ENCODE peak calls at places on chromosomes 13 and 19, in four cellular contexts. W is CD4-positive, alpha-beta T cell; U is ascending aorta; R is A549. K is an unnamed sample.

GRCh38 chr13:49926019-49926418 is 10.1 kb downstream of the SPRYD7 start:
- DNase-seq in R (no peak), U (no peak), W (no peak), K (no peak)

GRCh38 chr13:107375701-107376350 is 807.9 kb upstream of the ARGLU1 start:
- DNase-seq in R (no peak), W (no peak), U (no peak), K (no peak)

GRCh38 chr13:73477441-73477840 is 418.6 kb downstream of the KLF5 start:
- DNase-seq in R (no peak), U (no peak), W (no peak), K (no peak)

GRCh38 chr19:18204394-18205179 is 745 bp upstream of the RAB3A start:
- DNase-seq in U (peak), W (peak), R (no peak), K (no peak)

GRCh38 chr13:63542704-63543215 is 2127.1 kb upstream of the PCDH20 start:
- DNase-seq in W (no peak), U (no peak), R (no peak), K (no peak)

GRCh38 chr13:42593719-42594012 is 19.7 kb downstream of the TNFSF11 start:
- DNase-seq in W (no peak), R (no peak), U (no peak), K (no peak)

GRCh38 chr13:44815507-44816074 is 173.7 kb downstream of the NUFIP1 start:
- DNase-seq in U (peak), R (peak), W (no peak), K (peak)

GRCh38 chr19:13055213-13056051 is 47.2 kb downstream of the LYL1 start:
- DNase-seq in U (peak), R (no peak), W (no peak), K (no peak)

GRCh38 chr19:39568604-39569003 is 28.6 kb upstream of the EID2 start:
- DNase-seq in U (no peak), W (no peak), R (peak), K (no peak)

GRCh38 chr13:93767917-93768422 is 541.4 kb downstream of the GPC6 start:
- DNase-seq in W (no peak), R (no peak), U (no peak), K (no peak)

GRCh38 chr13:100875392-100876043 is 200.9 kb upstream of the TMTC4 start:
- DNase-seq in U (no peak), W (no peak), R (no peak), K (no peak)

GRCh38 chr19:48845384-48845783 is 9.1 kb upstream of the HSD17B14 start:
- DNase-seq in R (no peak), U (no peak), W (no peak), K (no peak)

GRCh38 chr13:46983881-46984280 is 87.0 kb upstream of the HTR2A start:
- DNase-seq in R (no peak), U (no peak), W (no peak), K (no peak)

GRCh38 chr19:31356587-31357314 is 7.5 kb upstream of the TSHZ3 start:
- DNase-seq in W (peak), R (no peak), U (no peak), K (no peak)

GRCh38 chr19:48842744-48843162 is 6.5 kb upstream of the HSD17B14 start:
- DNase-seq in R (peak), W (peak), U (peak), K (peak)

GRCh38 chr19:41869374-41869955 is 7.6 kb upstream of the CD79A start:
- DNase-seq in U (no peak), W (no peak), R (no peak), K (no peak)

GRCh38 chr19:32530773-32531172 is 50.2 kb upstream of the PDCD5 start:
- DNase-seq in U (no peak), R (no peak), W (no peak), K (no peak)

GRCh38 chr13:25468330-25469178 is 96.8 kb downstream of the ATP8A2 start:
- DNase-seq in W (no peak), U (no peak), R (peak), K (no peak)

GRCh38 chr19:6947745-6948144 is 60.4 kb downstream of the ADGRE1 start:
- DNase-seq in R (peak), U (no peak), W (no peak), K (peak)

GRCh38 chr13:69928262-69928661 is 179.4 kb upstream of the ATXN8OS start:
- DNase-seq in W (no peak), R (no peak), U (no peak), K (no peak)

GRCh38 chr13:110103026-110103425 is 203.9 kb downstream of the COL4A1 start:
- DNase-seq in W (no peak), U (no peak), R (no peak), K (no peak)

GRCh38 chr19:50427997-50428425 is 4.7 kb upstream of the MYBPC2 start:
- DNase-seq in W (peak), U (peak), R (no peak), K (no peak)

GRCh38 chr13:66977156-66977555 is 253.0 kb downstream of the PCDH9 start:
- DNase-seq in R (no peak), U (no peak), W (no peak), K (no peak)

GRCh38 chr19:38425810-38426466 is at the start of gene RASGRP4:
- DNase-seq in R (no peak), U (peak), W (no peak), K (peak)

GRCh38 chr19:8004723-8005513 is 523 bp downstream of the ELAVL1 start:
- DNase-seq in U (no peak), W (no peak), R (no peak), K (peak)